ENCODE peak calls at places on chromosomes 3 and 15, in four cellular contexts. S is LoVo, W is hepatic stellate cell, U is anterior cingulate cortex. H is an unnamed sample.

GRCh38 chr3:168952551-168952950 is 711.0 kb downstream of the MECOM start:
- DNase-seq in S (no peak), W (no peak), U (no peak), H (no peak)

GRCh38 chr3:59808431-59808830 is 758.6 kb upstream of the CFAP20DC start:
- DNase-seq in S (no peak), W (no peak), U (no peak), H (no peak)

GRCh38 chr15:22895465-22896190 is 57.2 kb downstream of the NIPA2 start:
- DNase-seq in S (peak), W (no peak), U (no peak), H (no peak)

GRCh38 chr3:140234256-140234655 is 299.3 kb downstream of the CLSTN2 start:
- DNase-seq in S (no peak), W (no peak), U (no peak), H (no peak)

GRCh38 chr3:50300681-50301254 is 1.6 kb upstream of the HYAL3 start:
- DNase-seq in S (no peak), W (no peak), U (no peak), H (no peak)

GRCh38 chr3:119643528-119643927 is 16.9 kb downstream of the POPDC2 start:
- DNase-seq in S (peak), W (peak), U (no peak), H (no peak)

GRCh38 chr3:28347374-28348285 is 891 bp upstream of the ZCWPW2 start:
- DNase-seq in S (no peak), W (no peak), U (no peak), H (no peak)

GRCh38 chr15:69468241-69469121 is 15.9 kb downstream of the RPLP1 start:
- DNase-seq in S (no peak), W (no peak), U (no peak), H (no peak)

GRCh38 chr15:92596623-92597022 is 59.0 kb downstream of the FAM174B start:
- DNase-seq in S (no peak), W (no peak), U (no peak), H (no peak)

GRCh38 chr3:4494807-4495200 is 1.7 kb downstream of the ITPR1 start:
- DNase-seq in S (no peak), W (no peak), U (no peak), H (no peak)

GRCh38 chr3:12934431-12934830 is 93.1 kb upstream of the RPL32 start:
- DNase-seq in S (no peak), W (peak), U (peak), H (peak)

GRCh38 chr3:5188419-5189405 is 1.2 kb downstream of the EDEM1 start:
- DNase-seq in S (no peak), W (peak), U (no peak), H (no peak)

GRCh38 chr3:141070229-141070628 is 19.1 kb downstream of the SPSB4 start:
- DNase-seq in S (no peak), W (no peak), U (no peak), H (no peak)

GRCh38 chr3:140731440-140732119 is 53.7 kb downstream of the TRIM42 start:
- DNase-seq in S (no peak), W (no peak), U (no peak), H (no peak)

GRCh38 chr3:62723636-62724217 is 151.5 kb downstream of the CADPS start:
- DNase-seq in S (no peak), W (no peak), U (peak), H (no peak)

GRCh38 chr15:70863450-70864218 is 9.7 kb upstream of the LARP6 start:
- DNase-seq in S (peak), W (peak), U (no peak), H (peak)

GRCh38 chr3:156579427-156579851 is 24.5 kb upstream of the SSR3 start:
- DNase-seq in S (no peak), W (no peak), U (no peak), H (no peak)

GRCh38 chr15:55909036-55909811 is 84.2 kb downstream of the NEDD4 start:
- DNase-seq in S (no peak), W (no peak), U (no peak), H (no peak)

GRCh38 chr3:103693831-103694230 is 1259.0 kb downstream of the ZPLD1 start:
- DNase-seq in S (no peak), W (no peak), U (no peak), H (no peak)

GRCh38 chr15:100692671-100693070 is 90.3 kb downstream of the ASB7 start:
- DNase-seq in S (no peak), W (no peak), U (no peak), H (no peak)

GRCh38 chr3:42758126-42758525 is 14.9 kb downstream of the CCDC13 start:
- DNase-seq in S (no peak), W (no peak), U (no peak), H (no peak)

GRCh38 chr3:64888165-64888564 is 200.4 kb upstream of the ADAMTS9 start:
- DNase-seq in S (no peak), W (no peak), U (no peak), H (no peak)

GRCh38 chr3:127209155-127209839 is 16.4 kb downstream of the PRR23E start:
- DNase-seq in S (no peak), W (no peak), U (no peak), H (no peak)

GRCh38 chr3:138296639-138297038 is 33.0 kb downstream of the NME9 start:
- DNase-seq in S (no peak), W (no peak), U (no peak), H (no peak)

H was measured in substantia nigra.